ENCODE peak calls at places on chromosome 22, in five cellular contexts. One of them, this sample, is unnamed.

GRCh38 chr22:29214232-29214631 is 8.5 kb downstream of the EMID1 start:
- DNase-seq in coronary artery: no peak
- DNase-seq in cardiac muscle cell: no peak
- DNase-seq in IMR-90: no peak
- DNase-seq in left ventricle myocardium inferior: no peak
- DNase-seq in this sample: no peak

GRCh38 chr22:27144345-27144744 is 487.0 kb downstream of the MIAT start:
- DNase-seq in left ventricle myocardium inferior: no peak
- DNase-seq in cardiac muscle cell: no peak
- DNase-seq in coronary artery: peak
- DNase-seq in IMR-90: no peak
- DNase-seq in this sample: no peak

GRCh38 chr22:36692280-36692679 is 11.3 kb downstream of the CACNG2 start:
- DNase-seq in IMR-90: no peak
- DNase-seq in left ventricle myocardium inferior: no peak
- DNase-seq in cardiac muscle cell: no peak
- DNase-seq in coronary artery: no peak
- DNase-seq in this sample: no peak

GRCh38 chr22:25112538-25113253 is 87.0 kb upstream of the CRYBB3 start:
- DNase-seq in IMR-90: no peak
- DNase-seq in left ventricle myocardium inferior: no peak
- DNase-seq in coronary artery: no peak
- DNase-seq in cardiac muscle cell: no peak
- DNase-seq in this sample: no peak

GRCh38 chr22:22318723-22319465 is 74.3 kb downstream of the VPREB1 start:
- DNase-seq in cardiac muscle cell: no peak
- DNase-seq in IMR-90: no peak
- DNase-seq in left ventricle myocardium inferior: no peak
- DNase-seq in coronary artery: no peak
- DNase-seq in this sample: no peak

GRCh38 chr22:50702261-50702671 is 29.6 kb downstream of the SHANK3 start:
- DNase-seq in IMR-90: no peak
- DNase-seq in coronary artery: no peak
- DNase-seq in left ventricle myocardium inferior: no peak
- DNase-seq in cardiac muscle cell: no peak
- DNase-seq in this sample: no peak

GRCh38 chr22:22684605-22685561 is 40.5 kb downstream of the GGTLC2 start:
- DNase-seq in coronary artery: no peak
- DNase-seq in IMR-90: peak
- DNase-seq in cardiac muscle cell: peak
- DNase-seq in left ventricle myocardium inferior: no peak
- DNase-seq in this sample: no peak

GRCh38 chr22:47307326-47307725 is 544.9 kb downstream of the TBC1D22A start:
- DNase-seq in cardiac muscle cell: peak
- DNase-seq in coronary artery: peak
- DNase-seq in left ventricle myocardium inferior: no peak
- DNase-seq in IMR-90: peak
- DNase-seq in this sample: peak

GRCh38 chr22:17547995-17548755 is 15.1 kb upstream of the SLC25A18 start:
- DNase-seq in left ventricle myocardium inferior: no peak
- DNase-seq in coronary artery: no peak
- DNase-seq in IMR-90: no peak
- DNase-seq in cardiac muscle cell: no peak
- DNase-seq in this sample: no peak

GRCh38 chr22:30863161-30863833 is 105.3 kb downstream of the MORC2 start:
- DNase-seq in left ventricle myocardium inferior: no peak
- DNase-seq in IMR-90: peak
- DNase-seq in cardiac muscle cell: peak
- DNase-seq in coronary artery: no peak
- DNase-seq in this sample: no peak

GRCh38 chr22:24996420-24996952 is 44.0 kb downstream of the KIAA1671 start:
- DNase-seq in left ventricle myocardium inferior: no peak
- DNase-seq in coronary artery: no peak
- DNase-seq in IMR-90: no peak
- DNase-seq in cardiac muscle cell: peak
- DNase-seq in this sample: no peak

GRCh38 chr22:29716814-29717213 is 3.0 kb upstream of the CABP7 start:
- DNase-seq in cardiac muscle cell: peak
- DNase-seq in IMR-90: peak
- DNase-seq in left ventricle myocardium inferior: peak
- DNase-seq in coronary artery: no peak
- DNase-seq in this sample: peak

GRCh38 chr22:29740216-29740615 is 20.4 kb downstream of the CABP7 start:
- DNase-seq in left ventricle myocardium inferior: no peak
- DNase-seq in IMR-90: no peak
- DNase-seq in cardiac muscle cell: no peak
- DNase-seq in coronary artery: no peak
- DNase-seq in this sample: no peak

GRCh38 chr22:27022256-27022655 is 364.9 kb downstream of the MIAT start:
- DNase-seq in coronary artery: no peak
- DNase-seq in cardiac muscle cell: no peak
- DNase-seq in left ventricle myocardium inferior: no peak
- DNase-seq in IMR-90: no peak
- DNase-seq in this sample: no peak

GRCh38 chr22:47793304-47794101 is 1031.1 kb downstream of the TBC1D22A start:
- DNase-seq in left ventricle myocardium inferior: no peak
- DNase-seq in IMR-90: no peak
- DNase-seq in cardiac muscle cell: no peak
- DNase-seq in coronary artery: peak
- DNase-seq in this sample: no peak

GRCh38 chr22:50476819-50477344 is 2.0 kb upstream of the SBF1 start:
- DNase-seq in cardiac muscle cell: no peak
- DNase-seq in left ventricle myocardium inferior: no peak
- DNase-seq in coronary artery: no peak
- DNase-seq in IMR-90: no peak
- DNase-seq in this sample: no peak

GRCh38 chr22:48449466-48450187 is 1378.0 kb downstream of the BRD1 start:
- DNase-seq in IMR-90: no peak
- DNase-seq in coronary artery: no peak
- DNase-seq in cardiac muscle cell: no peak
- DNase-seq in left ventricle myocardium inferior: no peak
- DNase-seq in this sample: no peak

GRCh38 chr22:48919187-48919590 is 908.5 kb downstream of the BRD1 start:
- DNase-seq in IMR-90: no peak
- DNase-seq in cardiac muscle cell: no peak
- DNase-seq in left ventricle myocardium inferior: no peak
- DNase-seq in coronary artery: no peak
- DNase-seq in this sample: no peak

GRCh38 chr22:33476716-33477115 is 418.5 kb upstream of the SYN3 start:
- DNase-seq in coronary artery: no peak
- DNase-seq in IMR-90: peak
- DNase-seq in cardiac muscle cell: no peak
- DNase-seq in left ventricle myocardium inferior: no peak
- DNase-seq in this sample: no peak

GRCh38 chr22:33922268-33922667 is 2.0 kb upstream of the LARGE1 start:
- DNase-seq in coronary artery: no peak
- DNase-seq in IMR-90: peak
- DNase-seq in cardiac muscle cell: peak
- DNase-seq in left ventricle myocardium inferior: peak
- DNase-seq in this sample: no peak

GRCh38 chr22:36850016-36850415 is 10.8 kb upstream of the NCF4 start:
- DNase-seq in left ventricle myocardium inferior: no peak
- DNase-seq in IMR-90: no peak
- DNase-seq in cardiac muscle cell: no peak
- DNase-seq in coronary artery: no peak
- DNase-seq in this sample: no peak

GRCh38 chr22:43481528-43482309 is 69.9 kb downstream of the MPPED1 start:
- DNase-seq in coronary artery: no peak
- DNase-seq in left ventricle myocardium inferior: no peak
- DNase-seq in IMR-90: no peak
- DNase-seq in cardiac muscle cell: no peak
- DNase-seq in this sample: no peak

GRCh38 chr22:28043269-28043668 is 124.2 kb upstream of the PITPNB start:
- DNase-seq in IMR-90: no peak
- DNase-seq in coronary artery: no peak
- DNase-seq in left ventricle myocardium inferior: no peak
- DNase-seq in cardiac muscle cell: no peak
- DNase-seq in this sample: peak

GRCh38 chr22:17779286-17780115 is 5.2 kb upstream of the BID start:
- DNase-seq in cardiac muscle cell: no peak
- DNase-seq in IMR-90: no peak
- DNase-seq in coronary artery: no peak
- DNase-seq in left ventricle myocardium inferior: no peak
- DNase-seq in this sample: no peak

GRCh38 chr22:27487600-27488450 is 313.7 kb downstream of the MN1 start:
- DNase-seq in cardiac muscle cell: no peak
- DNase-seq in IMR-90: peak
- DNase-seq in coronary artery: no peak
- DNase-seq in left ventricle myocardium inferior: no peak
- DNase-seq in this sample: no peak

GRCh38 chr22:30869996-30870395 is 98.6 kb downstream of the MORC2 start:
- DNase-seq in left ventricle myocardium inferior: no peak
- DNase-seq in cardiac muscle cell: no peak
- DNase-seq in IMR-90: no peak
- DNase-seq in coronary artery: peak
- DNase-seq in this sample: no peak

GRCh38 chr22:49598338-49598737 is 229.3 kb downstream of the BRD1 start:
- DNase-seq in coronary artery: no peak
- DNase-seq in left ventricle myocardium inferior: no peak
- DNase-seq in cardiac muscle cell: no peak
- DNase-seq in IMR-90: no peak
- DNase-seq in this sample: no peak

GRCh38 chr22:37927129-37927936 is 21.2 kb downstream of the MICALL1 start:
- DNase-seq in IMR-90: no peak
- DNase-seq in cardiac muscle cell: no peak
- DNase-seq in coronary artery: no peak
- DNase-seq in left ventricle myocardium inferior: no peak
- DNase-seq in this sample: no peak

GRCh38 chr22:37925767-37926166 is 19.7 kb downstream of the MICALL1 start:
- DNase-seq in coronary artery: no peak
- DNase-seq in IMR-90: no peak
- DNase-seq in left ventricle myocardium inferior: no peak
- DNase-seq in cardiac muscle cell: no peak
- DNase-seq in this sample: no peak

GRCh38 chr22:37925311-37925710 is 19.2 kb downstream of the MICALL1 start:
- DNase-seq in IMR-90: no peak
- DNase-seq in coronary artery: no peak
- DNase-seq in left ventricle myocardium inferior: no peak
- DNase-seq in cardiac muscle cell: no peak
- DNase-seq in this sample: no peak

GRCh38 chr22:37924386-37925065 is 18.4 kb downstream of the MICALL1 start:
- DNase-seq in IMR-90: no peak
- DNase-seq in coronary artery: no peak
- DNase-seq in left ventricle myocardium inferior: no peak
- DNase-seq in cardiac muscle cell: no peak
- DNase-seq in this sample: no peak

GRCh38 chr22:37926358-37926757 is 20.3 kb downstream of the MICALL1 start:
- DNase-seq in IMR-90: no peak
- DNase-seq in left ventricle myocardium inferior: no peak
- DNase-seq in cardiac muscle cell: no peak
- DNase-seq in coronary artery: no peak
- DNase-seq in this sample: no peak
- H3K4me3 ChIP-seq in IMR-90: no peak
- H3K4me3 ChIP-seq in left ventricle myocardium inferior: no peak
- H3K4me3 ChIP-seq in cardiac muscle cell: no peak
- H3K4me3 ChIP-seq in coronary artery: no peak
- H3K4me3 ChIP-seq in this sample: no peak

DNA sequence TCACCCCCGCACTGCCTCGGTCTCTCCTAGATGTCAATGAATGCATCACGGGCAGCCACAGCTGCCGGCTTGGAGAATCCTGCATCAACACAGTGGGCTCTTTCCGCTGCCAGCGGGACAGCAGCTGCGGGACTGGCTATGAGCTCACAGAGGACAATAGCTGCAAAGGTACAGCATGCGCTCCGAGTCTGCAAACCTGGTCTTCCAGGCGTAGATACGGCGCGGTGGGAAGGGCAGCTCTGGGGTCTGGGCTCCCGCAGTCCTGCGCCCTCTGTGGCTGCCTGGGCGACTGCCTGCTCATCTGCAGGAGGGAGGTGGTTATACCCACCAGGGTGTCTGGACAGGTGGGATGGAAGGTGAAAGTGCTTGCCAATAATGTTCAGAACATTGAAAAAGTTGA is 31.0 kb downstream of the FBLN1 start:
- DNase-seq in coronary artery: no peak
- DNase-seq in cardiac muscle cell: no peak
- DNase-seq in IMR-90: no peak
- DNase-seq in left ventricle myocardium inferior: no peak
- DNase-seq in this sample: no peak
- TF ChIP-seq CTCF in coronary artery: no peak
- TF ChIP-seq CTCF in cardiac muscle cell: no peak
- TF ChIP-seq CTCF in IMR-90: no peak
- TF ChIP-seq CTCF in left ventricle myocardium inferior: no peak
- TF ChIP-seq CTCF in this sample: no peak

DNA sequence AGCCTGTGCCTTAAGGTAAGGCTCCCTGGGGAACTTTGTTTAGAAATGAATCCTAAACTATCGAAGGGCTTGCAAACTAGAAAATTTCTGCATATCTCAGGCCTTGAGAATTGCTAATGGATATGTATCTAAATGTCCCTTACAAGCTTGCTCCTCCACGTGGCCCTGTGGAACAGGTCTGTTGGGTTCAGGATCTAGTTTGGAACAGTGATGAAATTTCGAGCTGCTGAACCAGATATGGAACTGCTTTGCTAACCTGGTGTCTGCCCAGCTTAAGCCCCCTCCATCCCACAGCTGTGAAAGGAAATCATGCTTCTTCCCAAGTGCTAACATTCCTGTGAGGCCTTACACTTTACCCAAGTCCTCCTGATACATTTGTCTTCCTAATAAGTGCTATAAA is 11.6 kb downstream of the SREBF2 start:
- DNase-seq in left ventricle myocardium inferior: no peak
- DNase-seq in coronary artery: no peak
- DNase-seq in IMR-90: no peak
- DNase-seq in cardiac muscle cell: no peak
- DNase-seq in this sample: no peak
- H3K4me3 ChIP-seq in left ventricle myocardium inferior: no peak
- H3K4me3 ChIP-seq in coronary artery: no peak
- H3K4me3 ChIP-seq in IMR-90: no peak
- H3K4me3 ChIP-seq in cardiac muscle cell: no peak
- H3K4me3 ChIP-seq in this sample: no peak

GRCh38 chr22:40552070-40552469 is 84.4 kb downstream of the MRTFA start:
- DNase-seq in cardiac muscle cell: peak
- DNase-seq in left ventricle myocardium inferior: peak
- DNase-seq in coronary artery: no peak
- DNase-seq in IMR-90: no peak
- DNase-seq in this sample: no peak
- TF ChIP-seq CTCF in cardiac muscle cell: no peak
- TF ChIP-seq CTCF in left ventricle myocardium inferior: peak
- TF ChIP-seq CTCF in coronary artery: no peak
- TF ChIP-seq CTCF in IMR-90: no peak
- TF ChIP-seq CTCF in this sample: no peak

DNA sequence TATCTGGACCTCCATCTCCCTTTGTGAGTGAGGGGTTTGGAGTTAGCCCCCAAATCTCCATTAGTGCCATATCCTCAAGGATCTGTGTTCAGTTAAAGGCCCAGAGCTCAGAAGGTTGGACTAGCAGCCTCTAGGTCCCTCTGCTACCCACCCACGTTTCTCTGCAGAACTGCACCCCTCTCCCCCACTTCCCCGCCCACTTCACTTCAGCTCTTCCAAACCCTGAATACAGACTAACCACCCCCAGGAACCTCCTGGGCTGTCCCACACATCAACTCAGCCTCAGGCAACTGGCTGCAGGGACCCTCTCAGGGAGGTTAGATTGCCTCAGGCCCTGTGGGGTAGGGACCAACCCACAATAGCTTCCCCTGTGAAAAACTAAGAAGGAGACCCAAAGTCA is 854 bp downstream of the VPREB3 start:
- DNase-seq in cardiac muscle cell: no peak
- DNase-seq in coronary artery: no peak
- DNase-seq in IMR-90: no peak
- DNase-seq in left ventricle myocardium inferior: no peak
- DNase-seq in this sample: no peak
- H3K4me3 ChIP-seq in cardiac muscle cell: no peak
- H3K4me3 ChIP-seq in coronary artery: no peak
- H3K4me3 ChIP-seq in IMR-90: no peak
- H3K4me3 ChIP-seq in left ventricle myocardium inferior: no peak
- H3K4me3 ChIP-seq in this sample: no peak

This sample was measured in HFF-Myc.